ENCODE peak calls at places on chromosome 5, in eight cellular contexts. K is endodermal cell, H is lung, S is cardiac muscle cell, T is upper lobe of left lung, N is A673, G is Peyer's patch, V is IMR-90. W is an unnamed sample.
A peak's percentile ranks its signal among the peaks of the same experiment; 100 is the strongest.

GRCh38 chr5:141565826-141566575 is 52.8 kb downstream of the DIAPH1 start:
- DNase-seq in K (no peak), H (no peak), S (no peak), T (no peak), N (no peak), G (no peak), V (peak; percentile 24), W (no peak)

GRCh38 chr5:1840071-1840547 is 38.9 kb downstream of the NDUFS6 start:
- DNase-seq in K (no peak), H (no peak), S (no peak), T (peak; percentile 75), N (no peak), G (no peak), V (no peak), W (no peak)

GRCh38 chr5:174692982-174693422 is 31.4 kb upstream of the MSX2 start:
- DNase-seq in K (peak; percentile 93), H (no peak), S (peak; percentile 81), T (peak; percentile 64), N (no peak), G (no peak), V (no peak), W (no peak)

GRCh38 chr5:64834037-64834436 is 65.3 kb downstream of the CWC27 start:
- DNase-seq in K (no peak), H (no peak), S (no peak), T (no peak), N (no peak), G (no peak), V (peak; percentile 44), W (no peak)

GRCh38 chr5:161544350-161544765 is 2.2 kb downstream of the GABRB2 start:
- DNase-seq in K (peak; percentile 82), H (no peak), S (peak; percentile 69), T (no peak), N (peak; percentile 52), G (no peak), V (peak; percentile 4), W (no peak)

GRCh38 chr5:6820851-6821479 is 107.7 kb downstream of the TENT4A start:
- DNase-seq in K (peak; percentile 92), H (no peak), S (peak; percentile 50), T (no peak), N (peak; percentile 55), G (no peak), V (no peak), W (no peak)

GRCh38 chr5:68547049-68547448 is 331.5 kb downstream of the PIK3R1 start:
- DNase-seq in K (no peak), H (no peak), S (no peak), T (no peak), N (no peak), G (no peak), V (no peak), W (no peak)

GRCh38 chr5:2675548-2675947 is 75.9 kb downstream of the IRX2 start:
- DNase-seq in K (peak; percentile 5), H (no peak), S (no peak), T (no peak), N (no peak), G (no peak), V (no peak), W (no peak)

GRCh38 chr5:150313501-150313900 is 10.8 kb upstream of the ARSI start:
- DNase-seq in K (no peak), H (no peak), S (no peak), T (no peak), N (no peak), G (no peak), V (no peak), W (no peak)

GRCh38 chr5:150312518-150312917 is 9.8 kb upstream of the ARSI start:
- DNase-seq in K (no peak), H (no peak), S (no peak), T (no peak), N (no peak), G (no peak), V (no peak), W (no peak)

GRCh38 chr5:150309101-150309897 is 6.6 kb upstream of the ARSI start:
- DNase-seq in K (no peak), H (no peak), S (no peak), T (no peak), N (no peak), G (no peak), V (no peak), W (no peak)

GRCh38 chr5:150309898-150310269 is 7.2 kb upstream of the ARSI start:
- DNase-seq in K (no peak), H (no peak), S (no peak), T (no peak), N (peak; percentile 30), G (no peak), V (no peak), W (no peak)

GRCh38 chr5:150311015-150311692 is 8.4 kb upstream of the ARSI start:
- DNase-seq in K (peak; percentile 80), H (no peak), S (no peak), T (no peak), N (no peak), G (no peak), V (no peak), W (no peak)
- TF ChIP-seq CTCF in K (no peak), H (no peak), S (no peak), T (no peak), N (no peak), G (no peak), V (no peak), W (no peak)

DNA sequence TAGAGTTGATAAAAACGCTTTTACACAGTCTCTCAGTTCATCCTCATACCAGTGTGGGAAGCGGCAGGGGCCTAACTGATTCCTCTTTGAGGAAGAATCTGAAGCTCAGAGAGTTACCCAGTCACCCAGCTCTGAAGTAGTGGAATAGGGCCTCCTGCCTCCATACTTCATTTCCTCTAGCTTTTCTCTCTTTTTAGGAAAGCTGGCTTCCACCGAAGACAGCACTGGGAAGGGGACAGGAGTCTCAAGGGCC is 3.2 kb downstream of the MCIDAS start:
- DNase-seq in K (no peak), H (no peak), S (no peak), T (no peak), N (no peak), G (no peak), V (no peak), W (no peak)
- H3K4me1 ChIP-seq in K (peaks cover 7% of the 10 kb centered on the region), H (peaks cover 23% of the 10 kb centered on the region), S (no peaks in the 10 kb centered on the region), T (peaks cover 36% of the 10 kb centered on the region), N (no peaks in the 10 kb centered on the region), G (peaks cover 45% of the 10 kb centered on the region), V (peaks cover 2% of the 10 kb centered on the region), W (peaks cover 28% of the 10 kb centered on the region)

DNA sequence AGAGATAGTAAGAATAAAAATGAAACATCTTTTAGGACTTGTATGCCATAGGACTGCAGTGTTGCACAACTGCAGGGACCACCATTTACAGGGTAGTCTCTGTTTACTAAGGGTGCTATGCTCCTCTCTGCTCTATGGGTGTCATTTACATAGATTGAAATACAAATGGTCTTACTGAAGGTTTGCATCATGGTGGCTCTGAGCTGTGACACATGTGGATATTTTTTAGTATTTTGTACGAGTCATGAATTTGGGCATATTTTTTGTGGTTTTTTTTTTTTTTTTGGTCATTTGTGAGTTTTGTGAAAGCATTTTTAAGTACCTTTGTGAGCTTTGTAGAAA is 47.4 kb downstream of the CSNK1G3 start:
- DNase-seq in K (no peak), H (no peak), S (no peak), T (no peak), N (no peak), G (no peak), V (no peak), W (no peak)
- TF ChIP-seq CTCF in K (no peak), H (no peak), S (no peak), T (no peak), N (no peak), G (no peak), V (no peak), W (no peak)

DNA sequence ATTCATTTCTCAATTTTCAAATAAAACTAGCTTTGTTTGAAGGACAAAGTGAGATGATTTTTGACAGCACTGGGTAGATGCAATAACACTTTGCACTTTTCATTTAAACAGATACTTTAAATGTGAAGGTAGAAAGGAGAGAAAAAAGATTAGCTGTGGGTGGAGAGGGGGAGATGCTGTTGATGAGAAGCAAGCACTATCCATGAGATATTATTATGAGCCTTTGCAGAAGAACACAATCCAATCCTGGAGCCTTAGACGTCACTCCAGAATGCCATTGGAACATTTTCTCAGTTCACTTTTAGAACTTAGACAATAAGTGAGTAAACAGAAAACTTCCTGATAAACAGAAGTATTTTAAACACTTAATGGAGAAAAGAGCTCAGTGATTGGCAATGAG is 351.1 kb downstream of the ARHGEF28 start:
- DNase-seq in K (no peak), H (no peak), S (no peak), T (no peak), N (no peak), G (no peak), V (no peak), W (no peak)
- H3K4me1 ChIP-seq in K (no peaks in the 10 kb centered on the region), H (peaks cover 3% of the 10 kb centered on the region), S (no peaks in the 10 kb centered on the region), T (no peaks in the 10 kb centered on the region), N (no peaks in the 10 kb centered on the region), G (no peaks in the 10 kb centered on the region), V (no peaks in the 10 kb centered on the region), W (no peaks in the 10 kb centered on the region)

GRCh38 chr5:15286659-15287058 is 213.3 kb upstream of the FBXL7 start:
- DNase-seq in K (peak; percentile 59), H (no peak), S (peak; percentile 35), T (no peak), N (no peak), G (no peak), V (no peak), W (no peak)

GRCh38 chr5:15285901-15286583 is 213.9 kb upstream of the FBXL7 start:
- DNase-seq in K (no peak), H (peak; percentile 33), S (no peak), T (no peak), N (peak; percentile 21), G (no peak), V (peak; percentile 85), W (no peak)

DNA sequence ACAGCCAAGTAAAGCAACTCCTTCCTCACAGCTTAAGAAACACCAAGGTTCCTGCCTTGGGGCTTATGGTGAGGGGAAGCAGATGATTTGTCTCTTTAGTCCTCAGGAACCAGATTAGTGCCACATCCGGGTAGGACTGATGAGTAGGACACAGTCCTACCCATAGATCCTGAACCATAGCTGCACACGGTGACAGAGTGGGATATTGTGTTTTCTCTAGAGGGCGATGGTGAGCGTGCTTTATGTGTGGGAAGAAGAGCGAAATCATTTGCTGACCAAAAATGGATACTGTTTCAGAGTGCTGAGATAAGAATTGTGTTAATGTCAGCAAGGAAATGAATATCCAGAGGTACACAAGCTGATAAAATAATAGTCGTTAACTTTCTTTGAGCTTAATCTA is 209.0 kb upstream of the FBXL7 start:
- DNase-seq in K (no peak), H (no peak), S (no peak), T (no peak), N (no peak), G (no peak), V (no peak), W (no peak)
- TF ChIP-seq CTCF in K (peak; percentile 63), H (no peak), S (peak; percentile 33), T (no peak), N (peak; percentile 34), G (no peak), V (no peak), W (no peak)

W was measured in suprapubic skin.